ENCODE peak calls at places on chromosomes 5 and 9, in ten cellular contexts. One of them, this sample, is unnamed.

GRCh38 chr5:75964008-75964407 is 119.2 kb upstream of the SV2C start:
- DNase-seq in cardiac septum: no peak
- DNase-seq in adipocyte: no peak
- DNase-seq in MM.1S: no peak
- DNase-seq in stimulated activated CD4-positive, alpha-beta T cell treated with anti-CD3 and anti-CD28 coated beads, Interleukin-4, amount 100 ng/mL, for 1 hour: no peak
- DNase-seq in body of pancreas: no peak
- DNase-seq in pons: peak; percentile 28
- DNase-seq in EL: no peak
- DNase-seq in HTR-8/SVneo: no peak
- DNase-seq in HFFc6: no peak
- DNase-seq in this sample: no peak

GRCh38 chr9:137415451-137415850 is 7.5 kb downstream of the EXD3 start:
- DNase-seq in body of pancreas: no peak
- DNase-seq in adipocyte: no peak
- DNase-seq in EL: no peak
- DNase-seq in HTR-8/SVneo: no peak
- DNase-seq in pons: no peak
- DNase-seq in cardiac septum: no peak
- DNase-seq in stimulated activated CD4-positive, alpha-beta T cell treated with anti-CD3 and anti-CD28 coated beads, Interleukin-4, amount 100 ng/mL, for 1 hour: no peak
- DNase-seq in MM.1S: no peak
- DNase-seq in HFFc6: no peak
- DNase-seq in this sample: no peak

GRCh38 chr5:172412724-172413260 is 41.5 kb downstream of the SH3PXD2B start:
- DNase-seq in stimulated activated CD4-positive, alpha-beta T cell treated with anti-CD3 and anti-CD28 coated beads, Interleukin-4, amount 100 ng/mL, for 1 hour: no peak
- DNase-seq in pons: peak; percentile 78
- DNase-seq in body of pancreas: peak; percentile 56
- DNase-seq in MM.1S: no peak
- DNase-seq in EL: peak; percentile 96
- DNase-seq in HFFc6: peak; percentile 89
- DNase-seq in cardiac septum: peak; percentile 87
- DNase-seq in HTR-8/SVneo: peak; percentile 47
- DNase-seq in adipocyte: peak; percentile 98
- DNase-seq in this sample: no peak

GRCh38 chr9:135998410-135999071 is 37.4 kb upstream of the UBAC1 start:
- DNase-seq in HFFc6: no peak
- DNase-seq in HTR-8/SVneo: no peak
- DNase-seq in body of pancreas: no peak
- DNase-seq in pons: no peak
- DNase-seq in adipocyte: no peak
- DNase-seq in MM.1S: no peak
- DNase-seq in EL: no peak
- DNase-seq in cardiac septum: no peak
- DNase-seq in stimulated activated CD4-positive, alpha-beta T cell treated with anti-CD3 and anti-CD28 coated beads, Interleukin-4, amount 100 ng/mL, for 1 hour: no peak
- DNase-seq in this sample: no peak

GRCh38 chr5:150498971-150499370 is 9.0 kb upstream of the NDST1 start:
- DNase-seq in MM.1S: no peak
- DNase-seq in pons: no peak
- DNase-seq in HTR-8/SVneo: no peak
- DNase-seq in body of pancreas: no peak
- DNase-seq in EL: no peak
- DNase-seq in adipocyte: no peak
- DNase-seq in stimulated activated CD4-positive, alpha-beta T cell treated with anti-CD3 and anti-CD28 coated beads, Interleukin-4, amount 100 ng/mL, for 1 hour: no peak
- DNase-seq in HFFc6: no peak
- DNase-seq in cardiac septum: no peak
- DNase-seq in this sample: no peak

GRCh38 chr9:126617003-126617739 is 3.4 kb downstream of the LMX1B start:
- DNase-seq in EL: no peak
- DNase-seq in body of pancreas: no peak
- DNase-seq in HFFc6: no peak
- DNase-seq in HTR-8/SVneo: no peak
- DNase-seq in MM.1S: no peak
- DNase-seq in cardiac septum: no peak
- DNase-seq in adipocyte: no peak
- DNase-seq in stimulated activated CD4-positive, alpha-beta T cell treated with anti-CD3 and anti-CD28 coated beads, Interleukin-4, amount 100 ng/mL, for 1 hour: no peak
- DNase-seq in pons: no peak
- DNase-seq in this sample: no peak

GRCh38 chr5:36442796-36443195 is 141.1 kb upstream of the RANBP3L start:
- DNase-seq in MM.1S: no peak
- DNase-seq in stimulated activated CD4-positive, alpha-beta T cell treated with anti-CD3 and anti-CD28 coated beads, Interleukin-4, amount 100 ng/mL, for 1 hour: no peak
- DNase-seq in HFFc6: peak; percentile 33
- DNase-seq in cardiac septum: no peak
- DNase-seq in HTR-8/SVneo: no peak
- DNase-seq in adipocyte: peak; percentile 37
- DNase-seq in body of pancreas: no peak
- DNase-seq in pons: no peak
- DNase-seq in EL: peak; percentile 50
- DNase-seq in this sample: no peak

GRCh38 chr5:136040746-136041415 is 12.1 kb downstream of the TGFBI start:
- DNase-seq in stimulated activated CD4-positive, alpha-beta T cell treated with anti-CD3 and anti-CD28 coated beads, Interleukin-4, amount 100 ng/mL, for 1 hour: no peak
- DNase-seq in EL: no peak
- DNase-seq in cardiac septum: peak; percentile 24
- DNase-seq in MM.1S: peak; percentile 29
- DNase-seq in adipocyte: no peak
- DNase-seq in HTR-8/SVneo: no peak
- DNase-seq in body of pancreas: no peak
- DNase-seq in HFFc6: no peak
- DNase-seq in pons: no peak
- DNase-seq in this sample: no peak

GRCh38 chr5:126044111-126044668 is 379.0 kb upstream of the GRAMD2B start:
- DNase-seq in cardiac septum: no peak
- DNase-seq in MM.1S: peak; percentile 18
- DNase-seq in adipocyte: peak; percentile 29
- DNase-seq in HFFc6: no peak
- DNase-seq in pons: no peak
- DNase-seq in EL: peak; percentile 27
- DNase-seq in body of pancreas: peak; percentile 23
- DNase-seq in stimulated activated CD4-positive, alpha-beta T cell treated with anti-CD3 and anti-CD28 coated beads, Interleukin-4, amount 100 ng/mL, for 1 hour: no peak
- DNase-seq in HTR-8/SVneo: peak; percentile 47
- DNase-seq in this sample: no peak

GRCh38 chr5:157384971-157385709 is 74.9 kb upstream of the NIPAL4 start:
- DNase-seq in MM.1S: no peak
- DNase-seq in cardiac septum: no peak
- DNase-seq in HTR-8/SVneo: peak; percentile 82
- DNase-seq in HFFc6: peak; percentile 100
- DNase-seq in pons: peak; percentile 9
- DNase-seq in adipocyte: peak; percentile 98
- DNase-seq in stimulated activated CD4-positive, alpha-beta T cell treated with anti-CD3 and anti-CD28 coated beads, Interleukin-4, amount 100 ng/mL, for 1 hour: no peak
- DNase-seq in body of pancreas: no peak
- DNase-seq in EL: peak; percentile 100
- DNase-seq in this sample: no peak

GRCh38 chr5:78649816-78650561 is 1.4 kb upstream of the LHFPL2 start:
- DNase-seq in HFFc6: peak; percentile 68
- DNase-seq in body of pancreas: no peak
- DNase-seq in cardiac septum: no peak
- DNase-seq in stimulated activated CD4-positive, alpha-beta T cell treated with anti-CD3 and anti-CD28 coated beads, Interleukin-4, amount 100 ng/mL, for 1 hour: no peak
- DNase-seq in EL: peak; percentile 48
- DNase-seq in MM.1S: no peak
- DNase-seq in HTR-8/SVneo: no peak
- DNase-seq in adipocyte: peak; percentile 46
- DNase-seq in pons: no peak
- DNase-seq in this sample: no peak

GRCh38 chr5:150009671-150010387 is 9.3 kb downstream of the HMGXB3 start:
- DNase-seq in adipocyte: no peak
- DNase-seq in stimulated activated CD4-positive, alpha-beta T cell treated with anti-CD3 and anti-CD28 coated beads, Interleukin-4, amount 100 ng/mL, for 1 hour: no peak
- DNase-seq in HFFc6: no peak
- DNase-seq in pons: no peak
- DNase-seq in EL: peak; percentile 71
- DNase-seq in HTR-8/SVneo: no peak
- DNase-seq in MM.1S: no peak
- DNase-seq in body of pancreas: no peak
- DNase-seq in cardiac septum: no peak
- DNase-seq in this sample: no peak